ENCODE peak calls at places on chromosomes 6 and 20, in seven cellular contexts. One of them, this sample, is unnamed.

GRCh38 chr6:139540276-139540675 is 165.8 kb upstream of the CITED2 start:
- DNase-seq in CD4-positive, alpha-beta T cell: peak; percentile 42
- DNase-seq in left lung: peak; percentile 48
- DNase-seq in HepG2: no peak
- DNase-seq in keratinocyte: no peak
- DNase-seq in H9: no peak
- DNase-seq in tibial nerve: no peak
- DNase-seq in this sample: peak; percentile 57

GRCh38 chr6:158460602-158461092 is 99.2 kb upstream of the TMEM181 start:
- DNase-seq in CD4-positive, alpha-beta T cell: no peak
- DNase-seq in left lung: no peak
- DNase-seq in HepG2: no peak
- DNase-seq in keratinocyte: no peak
- DNase-seq in H9: no peak
- DNase-seq in tibial nerve: no peak
- DNase-seq in this sample: no peak

GRCh38 chr6:159090530-159091306 is 45.9 kb upstream of the TAGAP start:
- DNase-seq in CD4-positive, alpha-beta T cell: no peak
- DNase-seq in left lung: no peak
- DNase-seq in HepG2: no peak
- DNase-seq in keratinocyte: no peak
- DNase-seq in H9: no peak
- DNase-seq in tibial nerve: no peak
- DNase-seq in this sample: no peak

GRCh38 chr6:39228111-39228971 is 934 bp downstream of the KCNK5 start:
- DNase-seq in CD4-positive, alpha-beta T cell: no peak
- DNase-seq in left lung: no peak
- DNase-seq in HepG2: no peak
- DNase-seq in keratinocyte: no peak
- DNase-seq in H9: no peak
- DNase-seq in tibial nerve: no peak
- DNase-seq in this sample: no peak

GRCh38 chr20:24163501-24163900 is 174.9 kb upstream of the GGTLC1 start:
- DNase-seq in CD4-positive, alpha-beta T cell: no peak
- DNase-seq in left lung: no peak
- DNase-seq in HepG2: no peak
- DNase-seq in keratinocyte: no peak
- DNase-seq in H9: no peak
- DNase-seq in tibial nerve: no peak
- DNase-seq in this sample: no peak

GRCh38 chr20:7967199-7967844 is 27.1 kb upstream of the HAO1 start:
- DNase-seq in CD4-positive, alpha-beta T cell: no peak
- DNase-seq in left lung: no peak
- DNase-seq in HepG2: no peak
- DNase-seq in keratinocyte: no peak
- DNase-seq in H9: no peak
- DNase-seq in tibial nerve: no peak
- DNase-seq in this sample: no peak

GRCh38 chr6:42984924-42985475 is 630 bp downstream of the PPP2R5D start:
- DNase-seq in CD4-positive, alpha-beta T cell: no peak
- DNase-seq in left lung: peak; percentile 38
- DNase-seq in HepG2: no peak
- DNase-seq in keratinocyte: no peak
- DNase-seq in H9: no peak
- DNase-seq in tibial nerve: no peak
- DNase-seq in this sample: no peak

GRCh38 chr6:150687508-150687907 is 87.8 kb downstream of the PLEKHG1 start:
- DNase-seq in CD4-positive, alpha-beta T cell: no peak
- DNase-seq in left lung: peak; percentile 49
- DNase-seq in HepG2: peak; percentile 47
- DNase-seq in keratinocyte: no peak
- DNase-seq in H9: no peak
- DNase-seq in tibial nerve: no peak
- DNase-seq in this sample: peak; percentile 75

GRCh38 chr20:63056236-63057132 is 49.7 kb upstream of the BHLHE23 start:
- DNase-seq in CD4-positive, alpha-beta T cell: no peak
- DNase-seq in left lung: peak; percentile 29
- DNase-seq in HepG2: no peak
- DNase-seq in keratinocyte: no peak
- DNase-seq in H9: peak; percentile 77
- DNase-seq in tibial nerve: no peak
- DNase-seq in this sample: no peak

GRCh38 chr6:144683216-144684070 is 398.3 kb downstream of the UTRN start:
- DNase-seq in CD4-positive, alpha-beta T cell: no peak
- DNase-seq in left lung: no peak
- DNase-seq in HepG2: no peak
- DNase-seq in keratinocyte: no peak
- DNase-seq in H9: no peak
- DNase-seq in tibial nerve: no peak
- DNase-seq in this sample: no peak

GRCh38 chr20:16178671-16179070 is 394.6 kb downstream of the KIF16B start:
- DNase-seq in CD4-positive, alpha-beta T cell: no peak
- DNase-seq in left lung: no peak
- DNase-seq in HepG2: no peak
- DNase-seq in keratinocyte: no peak
- DNase-seq in H9: no peak
- DNase-seq in tibial nerve: no peak
- DNase-seq in this sample: no peak

GRCh38 chr20:48951646-48952045 is 30.1 kb downstream of the ARFGEF2 start:
- DNase-seq in CD4-positive, alpha-beta T cell: no peak
- DNase-seq in left lung: no peak
- DNase-seq in HepG2: no peak
- DNase-seq in keratinocyte: no peak
- DNase-seq in H9: no peak
- DNase-seq in tibial nerve: no peak
- DNase-seq in this sample: no peak

GRCh38 chr20:34355427-34355826 is 7.6 kb upstream of the ITCH start:
- DNase-seq in CD4-positive, alpha-beta T cell: no peak
- DNase-seq in left lung: no peak
- DNase-seq in HepG2: no peak
- DNase-seq in keratinocyte: no peak
- DNase-seq in H9: no peak
- DNase-seq in tibial nerve: no peak
- DNase-seq in this sample: no peak

GRCh38 chr20:43446361-43446879 is 11.3 kb upstream of the SRSF6 start:
- DNase-seq in CD4-positive, alpha-beta T cell: no peak
- DNase-seq in left lung: no peak
- DNase-seq in HepG2: no peak
- DNase-seq in keratinocyte: no peak
- DNase-seq in H9: no peak
- DNase-seq in tibial nerve: no peak
- DNase-seq in this sample: no peak

GRCh38 chr6:13049666-13050254 is 278.6 kb downstream of the TBC1D7 start:
- DNase-seq in CD4-positive, alpha-beta T cell: no peak
- DNase-seq in left lung: no peak
- DNase-seq in HepG2: no peak
- DNase-seq in keratinocyte: no peak
- DNase-seq in H9: no peak
- DNase-seq in tibial nerve: no peak
- DNase-seq in this sample: no peak

GRCh38 chr6:19470333-19470732 is 366.8 kb upstream of the ID4 start:
- DNase-seq in CD4-positive, alpha-beta T cell: no peak
- DNase-seq in left lung: no peak
- DNase-seq in HepG2: no peak
- DNase-seq in keratinocyte: no peak
- DNase-seq in H9: no peak
- DNase-seq in tibial nerve: no peak
- DNase-seq in this sample: no peak

GRCh38 chr6:36110863-36111262 is 19.4 kb upstream of the MAPK13 start:
- DNase-seq in CD4-positive, alpha-beta T cell: no peak
- DNase-seq in left lung: no peak
- DNase-seq in HepG2: no peak
- DNase-seq in keratinocyte: no peak
- DNase-seq in H9: no peak
- DNase-seq in tibial nerve: no peak
- DNase-seq in this sample: no peak

GRCh38 chr6:117506180-117506835 is 23.8 kb downstream of the DCBLD1 start:
- DNase-seq in CD4-positive, alpha-beta T cell: no peak
- DNase-seq in left lung: no peak
- DNase-seq in HepG2: peak; percentile 91
- DNase-seq in keratinocyte: no peak
- DNase-seq in H9: no peak
- DNase-seq in tibial nerve: no peak
- DNase-seq in this sample: no peak

GRCh38 chr6:102488729-102489128 is 1095.2 kb downstream of the GRIK2 start:
- DNase-seq in CD4-positive, alpha-beta T cell: no peak
- DNase-seq in left lung: no peak
- DNase-seq in HepG2: no peak
- DNase-seq in keratinocyte: no peak
- DNase-seq in H9: no peak
- DNase-seq in tibial nerve: no peak
- DNase-seq in this sample: no peak

GRCh38 chr20:63737940-63738686 is 1.5 kb upstream of the SLC2A4RG start:
- DNase-seq in CD4-positive, alpha-beta T cell: peak; percentile 37
- DNase-seq in left lung: no peak
- DNase-seq in HepG2: peak; percentile 90
- DNase-seq in keratinocyte: no peak
- DNase-seq in H9: peak; percentile 54
- DNase-seq in tibial nerve: no peak
- DNase-seq in this sample: no peak

GRCh38 chr6:24255676-24256075 is 102.2 kb downstream of the DCDC2 start:
- DNase-seq in CD4-positive, alpha-beta T cell: no peak
- DNase-seq in left lung: no peak
- DNase-seq in HepG2: no peak
- DNase-seq in keratinocyte: no peak
- DNase-seq in H9: no peak
- DNase-seq in tibial nerve: no peak
- DNase-seq in this sample: no peak

GRCh38 chr20:10132391-10132790 is 86.2 kb upstream of the SNAP25 start:
- DNase-seq in CD4-positive, alpha-beta T cell: no peak
- DNase-seq in left lung: no peak
- DNase-seq in HepG2: no peak
- DNase-seq in keratinocyte: no peak
- DNase-seq in H9: no peak
- DNase-seq in tibial nerve: no peak
- DNase-seq in this sample: no peak
- H3K27ac ChIP-seq in CD4-positive, alpha-beta T cell: no peak overlapping the region
- H3K27ac ChIP-seq in left lung: no peak overlapping the region
- H3K27ac ChIP-seq in HepG2: no peak overlapping the region
- H3K27ac ChIP-seq in keratinocyte: no peak overlapping the region
- H3K27ac ChIP-seq in H9: no peak overlapping the region
- H3K27ac ChIP-seq in tibial nerve: no peak overlapping the region
- H3K27ac ChIP-seq in this sample: no peak overlapping the region

GRCh38 chr6:146311079-146311478 is 232.6 kb upstream of the RAB32 start:
- DNase-seq in CD4-positive, alpha-beta T cell: no peak
- DNase-seq in left lung: no peak
- DNase-seq in HepG2: no peak
- DNase-seq in keratinocyte: no peak
- DNase-seq in H9: no peak
- DNase-seq in tibial nerve: no peak
- DNase-seq in this sample: no peak

GRCh38 chr6:146310628-146311027 is 233.0 kb upstream of the RAB32 start:
- DNase-seq in CD4-positive, alpha-beta T cell: no peak
- DNase-seq in left lung: no peak
- DNase-seq in HepG2: no peak
- DNase-seq in keratinocyte: no peak
- DNase-seq in H9: no peak
- DNase-seq in tibial nerve: no peak
- DNase-seq in this sample: no peak

GRCh38 chr6:146315321-146316254 is 228.0 kb upstream of the RAB32 start:
- DNase-seq in CD4-positive, alpha-beta T cell: no peak
- DNase-seq in left lung: no peak
- DNase-seq in HepG2: no peak
- DNase-seq in keratinocyte: no peak
- DNase-seq in H9: no peak
- DNase-seq in tibial nerve: no peak
- DNase-seq in this sample: no peak

DNA sequence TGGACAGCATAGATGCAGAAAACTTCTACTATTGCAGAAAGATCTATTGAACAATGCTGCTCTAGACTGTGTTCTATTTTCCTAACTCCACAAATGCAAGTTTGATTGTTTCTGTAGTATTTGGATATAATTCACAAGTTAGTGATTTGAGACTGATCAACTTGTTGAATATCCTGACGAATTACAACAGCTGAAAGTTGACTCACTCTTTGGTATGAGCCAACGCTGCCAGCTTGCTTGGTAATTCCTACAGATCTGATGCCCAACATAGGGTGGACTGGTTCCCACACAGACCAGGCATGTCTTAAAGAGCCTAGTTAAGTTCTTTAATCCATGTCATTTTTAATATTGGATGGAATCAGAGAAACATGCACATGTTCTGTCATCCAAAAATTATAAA is 231.0 kb upstream of the RAB32 start:
- DNase-seq in CD4-positive, alpha-beta T cell: no peak
- DNase-seq in left lung: no peak
- DNase-seq in HepG2: no peak
- DNase-seq in keratinocyte: no peak
- DNase-seq in H9: no peak
- DNase-seq in tibial nerve: no peak
- DNase-seq in this sample: no peak
- H3K27ac ChIP-seq in CD4-positive, alpha-beta T cell: no peak overlapping the region
- H3K27ac ChIP-seq in left lung: no peak overlapping the region
- H3K27ac ChIP-seq in HepG2: no peak overlapping the region
- H3K27ac ChIP-seq in keratinocyte: no peak overlapping the region
- H3K27ac ChIP-seq in H9: no peak overlapping the region
- H3K27ac ChIP-seq in tibial nerve: no peak overlapping the region
- H3K27ac ChIP-seq in this sample: no peak overlapping the region

DNA sequence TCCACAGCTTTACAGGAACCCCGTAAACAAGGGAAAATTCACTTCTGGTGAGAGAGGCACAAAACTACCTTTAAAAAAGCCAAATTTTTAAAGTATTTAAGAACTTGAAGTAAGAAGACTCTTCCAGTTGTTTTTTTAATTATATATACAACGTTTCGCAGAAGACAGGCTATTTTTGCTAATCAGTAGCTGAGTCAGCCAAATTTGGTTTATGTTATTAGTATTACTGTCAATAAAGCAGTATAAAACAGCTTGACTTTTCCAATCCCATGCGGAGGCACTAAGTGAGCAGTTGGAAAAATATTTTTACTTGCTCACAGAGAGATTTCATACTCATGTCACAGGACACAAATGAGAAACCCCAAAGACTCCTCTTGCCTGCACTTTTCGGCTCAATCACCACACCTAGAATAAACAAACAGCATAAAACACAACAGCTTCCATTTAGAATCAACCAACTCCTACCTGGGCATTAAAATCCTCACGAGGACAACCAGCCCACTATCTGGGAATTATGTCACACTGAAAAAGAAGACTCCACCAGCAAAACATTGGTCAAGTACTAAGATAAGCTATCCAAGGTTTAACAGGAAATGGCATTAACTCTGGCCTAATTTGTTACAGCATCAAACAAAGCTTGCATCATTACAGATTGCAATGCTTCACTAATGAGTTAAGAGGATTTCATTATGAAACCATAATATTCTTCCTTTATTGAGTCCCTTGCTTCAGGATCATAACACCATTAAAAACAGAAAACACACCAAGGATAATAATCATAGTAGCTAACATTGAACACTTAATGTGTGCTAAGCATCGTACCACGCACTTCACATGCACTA is 26.3 kb downstream of the ELOVL5 start:
- DNase-seq in CD4-positive, alpha-beta T cell: no peak
- DNase-seq in left lung: no peak
- DNase-seq in HepG2: no peak
- DNase-seq in keratinocyte: no peak
- DNase-seq in H9: no peak
- DNase-seq in tibial nerve: no peak
- DNase-seq in this sample: no peak
- H3K27ac ChIP-seq in CD4-positive, alpha-beta T cell: no peak overlapping the region
- H3K27ac ChIP-seq in left lung: peak overlapping the region; percentile 71
- H3K27ac ChIP-seq in HepG2: peak overlapping the region; percentile 1
- H3K27ac ChIP-seq in keratinocyte: peak overlapping the region; percentile 84
- H3K27ac ChIP-seq in H9: no peak overlapping the region
- H3K27ac ChIP-seq in tibial nerve: no peak overlapping the region
- H3K27ac ChIP-seq in this sample: peak overlapping the region; percentile 11

GRCh38 chr20:13238001-13238653 is 17.1 kb downstream of the ISM1 start:
- DNase-seq in CD4-positive, alpha-beta T cell: no peak
- DNase-seq in left lung: no peak
- DNase-seq in HepG2: no peak
- DNase-seq in keratinocyte: no peak
- DNase-seq in H9: no peak
- DNase-seq in tibial nerve: no peak
- DNase-seq in this sample: no peak
- H3K27ac ChIP-seq in CD4-positive, alpha-beta T cell: no peak overlapping the region
- H3K27ac ChIP-seq in left lung: no peak overlapping the region
- H3K27ac ChIP-seq in HepG2: no peak overlapping the region
- H3K27ac ChIP-seq in keratinocyte: no peak overlapping the region
- H3K27ac ChIP-seq in H9: no peak overlapping the region
- H3K27ac ChIP-seq in tibial nerve: no peak overlapping the region
- H3K27ac ChIP-seq in this sample: no peak overlapping the region

This sample was measured in heart left ventricle.